ENCODE peak calls at places on chromosomes 6 and 20, in five cellular contexts. One of them, this sample, is unnamed.

GRCh38 chr6:119894801-119895200 is 545.2 kb upstream of the MAN1A1 start:
- DNase-seq in neuronal stem cell: no peak
- DNase-seq in mesenchymal stem cell: no peak
- DNase-seq in H9: no peak
- DNase-seq in mesendoderm: no peak
- DNase-seq in this sample: no peak

GRCh38 chr6:86756623-86757246 is 180.6 kb upstream of the HTR1E start:
- DNase-seq in neuronal stem cell: peak; percentile 26
- DNase-seq in mesenchymal stem cell: no peak
- DNase-seq in H9: peak; percentile 31
- DNase-seq in mesendoderm: peak; percentile 7
- DNase-seq in this sample: no peak

GRCh38 chr6:91352878-91353277 is 766.0 kb upstream of the MAP3K7 start:
- DNase-seq in neuronal stem cell: no peak
- DNase-seq in mesenchymal stem cell: peak; percentile 38
- DNase-seq in H9: no peak
- DNase-seq in mesendoderm: no peak
- DNase-seq in this sample: no peak

GRCh38 chr20:4192378-4193048 is 177.2 kb upstream of the RNF24 start:
- DNase-seq in neuronal stem cell: no peak
- DNase-seq in mesenchymal stem cell: no peak
- DNase-seq in H9: no peak
- DNase-seq in mesendoderm: no peak
- DNase-seq in this sample: no peak

GRCh38 chr6:34235605-34236422 is 859 bp upstream of the HMGA1 start:
- DNase-seq in neuronal stem cell: peak; percentile 67
- DNase-seq in mesenchymal stem cell: peak; percentile 89
- DNase-seq in H9: no peak
- DNase-seq in mesendoderm: peak; percentile 90
- DNase-seq in this sample: no peak

GRCh38 chr6:157008568-157008967 is 231.4 kb downstream of the ARID1B start:
- DNase-seq in neuronal stem cell: no peak
- DNase-seq in mesenchymal stem cell: no peak
- DNase-seq in H9: no peak
- DNase-seq in mesendoderm: no peak
- DNase-seq in this sample: no peak

GRCh38 chr20:48180637-48181036 is 395.4 kb upstream of the SULF2 start:
- DNase-seq in neuronal stem cell: no peak
- DNase-seq in mesenchymal stem cell: peak; percentile 8
- DNase-seq in H9: no peak
- DNase-seq in mesendoderm: no peak
- DNase-seq in this sample: no peak

GRCh38 chr6:116298968-116299367 is 19.2 kb upstream of the TSPYL1 start:
- DNase-seq in neuronal stem cell: no peak
- DNase-seq in mesenchymal stem cell: no peak
- DNase-seq in H9: no peak
- DNase-seq in mesendoderm: no peak
- DNase-seq in this sample: no peak

GRCh38 chr20:2539341-2539740 is 3.0 kb downstream of the TMC2 start:
- DNase-seq in neuronal stem cell: no peak
- DNase-seq in mesenchymal stem cell: no peak
- DNase-seq in H9: no peak
- DNase-seq in mesendoderm: no peak
- DNase-seq in this sample: no peak

GRCh38 chr6:126040826-126041225 is 54.5 kb downstream of the TRMT11 start:
- DNase-seq in neuronal stem cell: no peak
- DNase-seq in mesenchymal stem cell: peak; percentile 72
- DNase-seq in H9: no peak
- DNase-seq in mesendoderm: no peak
- DNase-seq in this sample: no peak

GRCh38 chr6:157381631-157382621 is 936 bp downstream of the ZDHHC14 start:
- DNase-seq in neuronal stem cell: no peak
- DNase-seq in mesenchymal stem cell: peak; percentile 67
- DNase-seq in H9: peak; percentile 49
- DNase-seq in mesendoderm: peak; percentile 37
- DNase-seq in this sample: peak; percentile 60

GRCh38 chr20:29349836-29350235 is 1907.6 kb upstream of the DEFB115 start:
- DNase-seq in neuronal stem cell: no peak
- DNase-seq in mesenchymal stem cell: no peak
- DNase-seq in H9: no peak
- DNase-seq in mesendoderm: no peak
- DNase-seq in this sample: no peak

GRCh38 chr6:156933201-156934053 is 156.2 kb downstream of the ARID1B start:
- DNase-seq in neuronal stem cell: peak; percentile 82
- DNase-seq in mesenchymal stem cell: no peak
- DNase-seq in H9: peak; percentile 48
- DNase-seq in mesendoderm: peak; percentile 66
- DNase-seq in this sample: no peak

GRCh38 chr6:43761666-43762409 is 8.2 kb upstream of the VEGFA start:
- DNase-seq in neuronal stem cell: no peak
- DNase-seq in mesenchymal stem cell: no peak
- DNase-seq in H9: no peak
- DNase-seq in mesendoderm: no peak
- DNase-seq in this sample: no peak

GRCh38 chr6:75747985-75748742 is 875 bp upstream of the MYO6 start:
- DNase-seq in neuronal stem cell: no peak
- DNase-seq in mesenchymal stem cell: no peak
- DNase-seq in H9: no peak
- DNase-seq in mesendoderm: no peak
- DNase-seq in this sample: no peak

GRCh38 chr20:18506744-18507143 is 996 bp upstream of the SEC23B start:
- DNase-seq in neuronal stem cell: no peak
- DNase-seq in mesenchymal stem cell: peak; percentile 11
- DNase-seq in H9: no peak
- DNase-seq in mesendoderm: no peak
- DNase-seq in this sample: no peak

GRCh38 chr6:41062056-41062455 is 9.1 kb downstream of the APOBEC2 start:
- DNase-seq in neuronal stem cell: no peak
- DNase-seq in mesenchymal stem cell: no peak
- DNase-seq in H9: no peak
- DNase-seq in mesendoderm: no peak
- DNase-seq in this sample: no peak

GRCh38 chr6:2231438-2231837 is 14.0 kb downstream of the GMDS start:
- DNase-seq in neuronal stem cell: no peak
- DNase-seq in mesenchymal stem cell: no peak
- DNase-seq in H9: no peak
- DNase-seq in mesendoderm: peak; percentile 11
- DNase-seq in this sample: no peak

GRCh38 chr6:5316946-5317345 is 55.6 kb downstream of the FARS2 start:
- DNase-seq in neuronal stem cell: no peak
- DNase-seq in mesenchymal stem cell: no peak
- DNase-seq in H9: no peak
- DNase-seq in mesendoderm: no peak
- DNase-seq in this sample: no peak

GRCh38 chr6:69305456-69305855 is 491.4 kb downstream of the LMBRD1 start:
- DNase-seq in neuronal stem cell: no peak
- DNase-seq in mesenchymal stem cell: no peak
- DNase-seq in H9: no peak
- DNase-seq in mesendoderm: no peak
- DNase-seq in this sample: no peak

GRCh38 chr20:21505161-21505809 is 8.6 kb downstream of the NKX2-2 start:
- DNase-seq in neuronal stem cell: peak; percentile 78
- DNase-seq in mesenchymal stem cell: peak; percentile 30
- DNase-seq in H9: peak; percentile 81
- DNase-seq in mesendoderm: peak; percentile 74
- DNase-seq in this sample: peak; percentile 100

GRCh38 chr6:63263456-63263855 is 52.2 kb downstream of the FKBP1C start:
- DNase-seq in neuronal stem cell: no peak
- DNase-seq in mesenchymal stem cell: no peak
- DNase-seq in H9: no peak
- DNase-seq in mesendoderm: peak; percentile 91
- DNase-seq in this sample: no peak

GRCh38 chr6:137191238-137191637 is 17.8 kb upstream of the IL22RA2 start:
- DNase-seq in neuronal stem cell: no peak
- DNase-seq in mesenchymal stem cell: no peak
- DNase-seq in H9: no peak
- DNase-seq in mesendoderm: no peak
- DNase-seq in this sample: no peak

GRCh38 chr6:37943436-37944058 is 124.0 kb downstream of the ZFAND3 start:
- DNase-seq in neuronal stem cell: no peak
- DNase-seq in mesenchymal stem cell: no peak
- DNase-seq in H9: no peak
- DNase-seq in mesendoderm: no peak
- DNase-seq in this sample: no peak

GRCh38 chr20:50338479-50339195 is 148.0 kb downstream of the CEBPB start:
- DNase-seq in neuronal stem cell: no peak
- DNase-seq in mesenchymal stem cell: peak; percentile 51
- DNase-seq in H9: peak; percentile 58
- DNase-seq in mesendoderm: peak; percentile 72
- DNase-seq in this sample: no peak

GRCh38 chr6:75563032-75563431 is 38.6 kb upstream of the SENP6 start:
- DNase-seq in neuronal stem cell: no peak
- DNase-seq in mesenchymal stem cell: peak; percentile 62
- DNase-seq in H9: peak; percentile 67
- DNase-seq in mesendoderm: peak; percentile 87
- DNase-seq in this sample: peak; percentile 10

GRCh38 chr6:32108094-32108627 is 977 bp downstream of the TNXB start:
- DNase-seq in neuronal stem cell: no peak
- DNase-seq in mesenchymal stem cell: peak; percentile 66
- DNase-seq in H9: no peak
- DNase-seq in mesendoderm: no peak
- DNase-seq in this sample: no peak
- H4K8ac ChIP-seq in neuronal stem cell: no peak overlapping the region
- H4K8ac ChIP-seq in mesenchymal stem cell: no peak overlapping the region
- H4K8ac ChIP-seq in H9: no peak overlapping the region
- H4K8ac ChIP-seq in mesendoderm: no peak overlapping the region
- H4K8ac ChIP-seq in this sample: peak overlapping the region; percentile 14

GRCh38 chr6:12861603-12862002 is 145.0 kb downstream of the PHACTR1 start:
- DNase-seq in neuronal stem cell: no peak
- DNase-seq in mesenchymal stem cell: no peak
- DNase-seq in H9: no peak
- DNase-seq in mesendoderm: no peak
- DNase-seq in this sample: no peak
- H4K8ac ChIP-seq in neuronal stem cell: no peak overlapping the region
- H4K8ac ChIP-seq in mesenchymal stem cell: no peak overlapping the region
- H4K8ac ChIP-seq in H9: no peak overlapping the region
- H4K8ac ChIP-seq in mesendoderm: no peak overlapping the region
- H4K8ac ChIP-seq in this sample: no peak overlapping the region

DNA sequence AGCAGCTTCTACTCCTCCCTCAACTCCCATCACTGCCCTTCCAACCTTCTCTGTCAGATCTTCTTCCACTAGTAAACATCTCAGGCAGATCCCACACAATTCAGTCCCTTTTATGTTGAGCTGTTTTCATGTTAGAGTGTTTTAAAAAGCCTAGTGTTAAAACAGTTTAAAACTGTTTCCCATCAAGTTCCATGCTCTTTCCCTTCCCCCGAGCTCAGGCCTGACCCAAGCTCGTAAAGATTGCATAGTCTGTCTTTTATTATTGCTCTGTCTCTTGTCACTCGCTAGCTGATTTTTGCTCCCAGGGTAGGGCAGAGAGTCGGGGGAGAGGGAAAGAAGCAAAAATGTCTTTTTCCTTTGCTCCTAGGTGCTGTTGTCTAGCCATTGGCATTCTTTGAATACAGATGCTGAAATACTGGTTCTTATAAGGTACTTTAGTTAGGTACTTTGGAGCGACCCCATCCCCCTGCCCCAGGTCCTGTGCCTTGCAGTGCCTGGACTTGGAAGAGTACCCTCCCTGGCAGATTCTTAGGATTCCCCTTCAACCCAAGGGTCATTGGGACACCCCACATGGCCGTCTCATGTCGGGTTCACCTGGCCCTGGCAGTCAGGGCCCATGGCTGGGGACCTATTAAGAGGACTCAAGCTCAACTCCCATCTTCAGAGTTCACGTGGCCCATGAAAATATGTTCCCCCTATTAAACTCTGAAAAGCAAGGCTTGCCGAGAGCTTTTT is 101.2 kb upstream of the ARMC2 start:
- DNase-seq in neuronal stem cell: no peak
- DNase-seq in mesenchymal stem cell: no peak
- DNase-seq in H9: no peak
- DNase-seq in mesendoderm: no peak
- DNase-seq in this sample: no peak
- H4K8ac ChIP-seq in neuronal stem cell: no peak overlapping the region
- H4K8ac ChIP-seq in mesenchymal stem cell: no peak overlapping the region
- H4K8ac ChIP-seq in H9: no peak overlapping the region
- H4K8ac ChIP-seq in mesendoderm: no peak overlapping the region
- H4K8ac ChIP-seq in this sample: no peak overlapping the region

DNA sequence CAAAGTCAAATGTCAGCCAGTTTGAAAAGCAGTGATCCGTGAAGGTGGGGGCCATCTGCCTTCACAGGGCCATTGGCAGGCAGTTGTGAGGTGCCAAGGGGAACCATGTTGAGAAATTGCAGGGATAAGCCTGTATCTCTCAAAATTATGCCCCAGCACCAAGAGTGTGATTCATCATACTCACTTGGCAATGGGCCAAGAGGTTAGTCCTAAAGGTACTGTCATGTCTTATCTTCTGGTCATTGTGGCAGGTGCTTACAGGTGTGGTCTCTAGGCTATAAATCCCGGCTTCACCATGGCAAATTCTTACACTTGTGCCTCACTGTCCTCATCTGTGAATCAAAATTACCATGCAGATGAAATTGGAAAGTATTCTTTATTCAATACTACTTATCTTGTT is 150.7 kb upstream of the LAMP5 start:
- DNase-seq in neuronal stem cell: no peak
- DNase-seq in mesenchymal stem cell: no peak
- DNase-seq in H9: no peak
- DNase-seq in mesendoderm: no peak
- DNase-seq in this sample: no peak
- H4K8ac ChIP-seq in neuronal stem cell: no peak overlapping the region
- H4K8ac ChIP-seq in mesenchymal stem cell: no peak overlapping the region
- H4K8ac ChIP-seq in H9: no peak overlapping the region
- H4K8ac ChIP-seq in mesendoderm: no peak overlapping the region
- H4K8ac ChIP-seq in this sample: no peak overlapping the region

DNA sequence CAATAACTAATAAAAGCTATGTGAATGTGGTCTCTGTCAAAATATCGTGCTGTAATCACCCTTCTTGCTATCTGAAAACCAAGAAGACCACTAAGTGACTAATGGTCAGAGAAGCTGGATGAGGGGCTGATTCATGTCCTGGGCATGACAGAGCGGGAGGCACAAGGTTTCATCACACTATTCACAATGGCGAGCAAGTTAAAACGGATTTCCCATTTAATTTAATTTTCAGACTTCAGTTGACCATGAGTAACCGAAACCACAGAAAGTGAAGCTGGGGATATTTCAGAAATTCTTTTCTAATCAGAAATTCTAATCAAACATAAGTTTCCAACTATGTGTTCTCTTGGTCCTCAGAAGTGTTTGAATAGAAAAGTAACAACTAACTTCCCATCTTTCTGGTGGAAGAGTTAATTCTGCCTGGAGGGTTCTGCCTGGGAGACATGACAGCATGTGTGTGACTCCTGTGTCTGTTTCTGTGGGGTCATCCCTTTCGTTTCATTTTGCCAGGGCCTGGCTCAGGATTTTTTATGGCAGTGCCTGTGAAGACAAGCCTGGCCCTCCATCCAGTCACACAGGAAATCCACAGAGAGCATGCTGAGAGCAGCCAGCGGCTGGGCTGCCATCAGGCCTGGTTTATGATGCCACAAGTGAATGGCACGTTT is 98.9 kb downstream of the FAM120B start:
- DNase-seq in neuronal stem cell: no peak
- DNase-seq in mesenchymal stem cell: peak; percentile 95
- DNase-seq in H9: no peak
- DNase-seq in mesendoderm: peak; percentile 42
- DNase-seq in this sample: no peak
- H4K8ac ChIP-seq in neuronal stem cell: no peak overlapping the region
- H4K8ac ChIP-seq in mesenchymal stem cell: peak overlapping the region; percentile 45
- H4K8ac ChIP-seq in H9: no peak overlapping the region
- H4K8ac ChIP-seq in mesendoderm: no peak overlapping the region
- H4K8ac ChIP-seq in this sample: no peak overlapping the region